ENCODE peak calls at places on chromosomes 1 and 21, in six cellular contexts. H, S, F, X, L and E are unnamed samples.
A peak's percentile ranks its signal among the peaks of the same experiment; 100 is the strongest.

GRCh38 chr1:201582261-201582951 is 43.5 kb downstream of the NAV1 start:
- DNase-seq in H (peak; percentile 56), S (no peak), F (peak; percentile 57), X (no peak), L (no peak), E (no peak)

GRCh38 chr1:14826172-14826636 is 227.7 kb downstream of the KAZN start:
- DNase-seq in H (peak; percentile 38), S (no peak), F (peak; percentile 62), X (no peak), L (no peak), E (no peak)

GRCh38 chr21:15415541-15416261 is 314.1 kb upstream of the USP25 start:
- DNase-seq in H (no peak), S (no peak), F (no peak), X (no peak), L (no peak), E (no peak)

GRCh38 chr21:27101533-27101932 is 134.6 kb upstream of the ADAMTS5 start:
- DNase-seq in H (no peak), S (no peak), F (no peak), X (no peak), L (no peak), E (no peak)

GRCh38 chr1:155170806-155171205 is 2.3 kb downstream of the KRTCAP2 start:
- DNase-seq in H (no peak), S (no peak), F (peak; percentile 4), X (no peak), L (no peak), E (no peak)

GRCh38 chr1:203223012-203223775 is 6.3 kb downstream of the CHIT1 start:
- DNase-seq in H (no peak), S (no peak), F (no peak), X (no peak), L (no peak), E (no peak)

GRCh38 chr1:201501812-201502510 is 5.0 kb downstream of the CSRP1 start:
- DNase-seq in H (no peak), S (no peak), F (no peak), X (no peak), L (no peak), E (no peak)

GRCh38 chr1:84598846-84599741 is 24.9 kb upstream of the CTBS start:
- DNase-seq in H (no peak), S (no peak), F (no peak), X (no peak), L (peak; percentile 96), E (no peak)

GRCh38 chr1:219174672-219175564 is 1.2 kb downstream of the LYPLAL1 start:
- DNase-seq in H (peak; percentile 20), S (peak; percentile 10), F (peak; percentile 34), X (peak; percentile 6), L (no peak), E (peak; percentile 27)

GRCh38 chr1:115679141-115679611 is 37.4 kb downstream of the VANGL1 start:
- DNase-seq in H (peak; percentile 33), S (no peak), F (peak; percentile 65), X (no peak), L (no peak), E (no peak)

GRCh38 chr1:111842411-111842810 is 86.7 kb downstream of the DDX20 start:
- DNase-seq in H (no peak), S (no peak), F (no peak), X (no peak), L (no peak), E (no peak)

GRCh38 chr1:201349091-201349490 is 28.4 kb downstream of the TNNT2 start:
- DNase-seq in H (no peak), S (no peak), F (no peak), X (no peak), L (no peak), E (no peak)

GRCh38 chr1:99548924-99549605 is 96.8 kb upstream of the PALMD start:
- DNase-seq in H (no peak), S (no peak), F (no peak), X (no peak), L (no peak), E (no peak)

GRCh38 chr1:23417570-23417969 is 7.0 kb downstream of the TCEA3 start:
- DNase-seq in H (peak; percentile 42), S (peak; percentile 55), F (no peak), X (no peak), L (no peak), E (no peak)

GRCh38 chr1:8653878-8654277 is 163.6 kb downstream of the RERE start:
- DNase-seq in H (no peak), S (no peak), F (no peak), X (no peak), L (no peak), E (no peak)

GRCh38 chr1:202247837-202248795 is 54.5 kb downstream of the LGR6 start:
- DNase-seq in H (no peak), S (no peak), F (peak; percentile 3), X (no peak), L (no peak), E (no peak)

GRCh38 chr1:206935491-206936067 is 10.7 kb downstream of the PIGR start:
- DNase-seq in H (peak; percentile 60), S (peak; percentile 59), F (no peak), X (peak; percentile 41), L (no peak), E (no peak)

GRCh38 chr1:57362480-57362879 is 61.4 kb downstream of the DAB1 start:
- DNase-seq in H (no peak), S (no peak), F (no peak), X (no peak), L (no peak), E (no peak)

GRCh38 chr21:44850208-44850800 is 23.2 kb downstream of the PTTG1IP start:
- DNase-seq in H (no peak), S (peak; percentile 50), F (no peak), X (no peak), L (no peak), E (no peak)

GRCh38 chr1:7613106-7613850 is 157.8 kb upstream of the VAMP3 start:
- DNase-seq in H (no peak), S (no peak), F (no peak), X (no peak), L (no peak), E (no peak)